ENCODE peak calls at places on chromosome 1, in six cellular contexts. T is NCI-H2081; X is A172; J is NCI-H1092 treated with DMSO at 0.1 percent for 48 hours; L is Kasumi-1; Q is activated naive CD8-positive, alpha-beta T cell treated with anti-CD3 and anti-CD28 coated beads, Interleukin-2, amount 50 U/mL, for 16 hours. K is an unnamed sample.
A peak's percentile ranks its signal among the peaks of the same experiment; 100 is the strongest.

GRCh38 chr1:2552189-2552588 is 4.0 kb upstream of the TNFRSF14 start:
- DNase-seq in T (no peak), X (no peak), J (no peak), Q (no peak), L (no peak), K (no peak)

GRCh38 chr1:236760480-236760879 is 34.6 kb upstream of the MTR start:
- DNase-seq in J (no peak), Q (no peak), T (no peak), L (no peak), X (no peak), K (no peak)

GRCh38 chr1:46488343-46489168 is 1.1 kb upstream of the DMBX1 start:
- DNase-seq in J (no peak), T (no peak), X (no peak), L (no peak), Q (no peak), K (no peak)

GRCh38 chr1:95116666-95117206 is 419 bp upstream of the TLCD4 start:
- DNase-seq in T (peak; percentile 66), Q (no peak), X (peak; percentile 62), L (peak; percentile 49), J (peak; percentile 86), K (peak; percentile 65)

GRCh38 chr1:198158766-198159589 is 2.2 kb downstream of the NEK7 start:
- DNase-seq in Q (peak; percentile 63), T (peak; percentile 93), J (peak; percentile 93), L (peak; percentile 92), X (peak; percentile 91), K (peak; percentile 92)

GRCh38 chr1:229015791-229016190 is 255.1 kb upstream of the RAB4A start:
- DNase-seq in J (no peak), T (no peak), L (no peak), Q (no peak), X (no peak), K (no peak)

GRCh38 chr1:89890085-89890754 is 69.4 kb downstream of the LRRC8D start:
- DNase-seq in X (peak; percentile 93), Q (no peak), J (no peak), L (no peak), T (no peak), K (no peak)

GRCh38 chr1:2391034-2391384 is 345 bp downstream of the MORN1 start:
- DNase-seq in J (no peak), Q (no peak), T (peak; percentile 46), X (no peak), L (no peak), K (no peak)

GRCh38 chr1:83751602-83752001 is 247.3 kb downstream of the TTLL7 start:
- DNase-seq in T (no peak), X (no peak), Q (no peak), J (no peak), L (no peak), K (no peak)

GRCh38 chr1:173669491-173669941 is at the start of gene ANKRD45:
- DNase-seq in L (no peak), J (no peak), X (no peak), T (peak; percentile 80), Q (no peak), K (no peak)

GRCh38 chr1:230105754-230106625 is 39.0 kb downstream of the GALNT2 start:
- DNase-seq in T (no peak), J (no peak), L (no peak), X (peak; percentile 76), Q (no peak), K (no peak)

GRCh38 chr1:99970713-99971255 is 988 bp downstream of the SLC35A3 start:
- DNase-seq in T (no peak), Q (no peak), J (no peak), X (no peak), L (no peak), K (no peak)

GRCh38 chr1:167819849-167820683 is 93.9 kb downstream of the ADCY10 start:
- DNase-seq in T (no peak), Q (no peak), J (peak; percentile 41), X (peak; percentile 96), L (no peak), K (peak; percentile 45)

GRCh38 chr1:185404864-185405568 is 88.0 kb upstream of the IVNS1ABP start:
- DNase-seq in Q (no peak), T (no peak), X (no peak), L (no peak), J (no peak), K (no peak)

GRCh38 chr1:18681423-18681835 is 50.8 kb downstream of the PAX7 start:
- DNase-seq in X (peak; percentile 51), T (no peak), Q (no peak), J (peak; percentile 29), L (peak; percentile 57), K (no peak)

GRCh38 chr1:71834570-71835441 is 447.5 kb downstream of the NEGR1 start:
- DNase-seq in X (no peak), L (no peak), J (no peak), T (no peak), Q (no peak), K (peak; percentile 26)

GRCh38 chr1:23910553-23911246 is 2.5 kb downstream of the CNR2 start:
- DNase-seq in X (no peak), L (no peak), T (no peak), J (no peak), Q (no peak), K (no peak)